ENCODE peak calls at places on chromosomes 11 and 22, in four cellular contexts. D is RWPE1, G is GM06990, I is fibroblast of the aortic adventitia. A is an unnamed sample.

GRCh38 chr11:19650929-19651487 is 61.6 kb upstream of the NAV2 start:
- DNase-seq in D (no peak), G (no peak), I (no peak), A (no peak)

GRCh38 chr11:68373189-68373809 is 60.9 kb downstream of the LRP5 start:
- DNase-seq in D (no peak), G (no peak), I (peak), A (no peak)

GRCh38 chr11:72562431-72562830 is 111.8 kb downstream of the PDE2A start:
- DNase-seq in D (no peak), G (no peak), I (no peak), A (no peak)

GRCh38 chr22:29310863-29311339 is 4.5 kb downstream of the GAS2L1 start:
- DNase-seq in D (peak), G (no peak), I (peak), A (peak)

GRCh38 chr22:44331881-44332714 is 19.3 kb upstream of the SHISAL1 start:
- DNase-seq in D (no peak), G (no peak), I (peak), A (no peak)

GRCh38 chr11:77198440-77198849 is 70.4 kb downstream of the MYO7A start:
- DNase-seq in D (no peak), G (no peak), I (no peak), A (peak)

GRCh38 chr11:117761993-117762392 is 35.0 kb downstream of the DSCAML1 start:
- DNase-seq in D (no peak), G (no peak), I (no peak), A (no peak)

GRCh38 chr11:73205666-73206343 is 12.3 kb upstream of the P2RY2 start:
- DNase-seq in D (no peak), G (no peak), I (no peak), A (no peak)

GRCh38 chr22:29288837-29289236 is 17.6 kb upstream of the GAS2L1 start:
- DNase-seq in D (no peak), G (no peak), I (no peak), A (no peak)

GRCh38 chr11:83349371-83349770 is 63.2 kb upstream of the CCDC90B start:
- DNase-seq in D (no peak), G (no peak), I (no peak), A (no peak)

DNA sequence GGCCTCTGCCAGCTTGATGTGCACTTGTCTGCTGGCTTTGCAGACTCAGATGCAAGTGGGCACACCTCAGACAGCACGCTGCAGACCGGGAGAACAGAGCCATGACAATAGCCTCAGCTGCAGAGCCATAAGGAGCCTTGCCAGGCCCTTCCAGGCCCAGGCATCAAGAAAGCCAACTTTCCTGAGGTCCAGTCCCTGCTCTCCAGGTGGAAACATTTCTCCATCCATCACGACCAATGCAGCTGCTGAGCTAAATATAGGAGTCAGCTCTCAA is 41.2 kb downstream of the ALX4 start:
- DNase-seq in D (no peak), G (no peak), I (no peak), A (no peak)
- TF ChIP-seq CTCF in D (no peak), G (no peak), I (no peak), A (no peak)

DNA sequence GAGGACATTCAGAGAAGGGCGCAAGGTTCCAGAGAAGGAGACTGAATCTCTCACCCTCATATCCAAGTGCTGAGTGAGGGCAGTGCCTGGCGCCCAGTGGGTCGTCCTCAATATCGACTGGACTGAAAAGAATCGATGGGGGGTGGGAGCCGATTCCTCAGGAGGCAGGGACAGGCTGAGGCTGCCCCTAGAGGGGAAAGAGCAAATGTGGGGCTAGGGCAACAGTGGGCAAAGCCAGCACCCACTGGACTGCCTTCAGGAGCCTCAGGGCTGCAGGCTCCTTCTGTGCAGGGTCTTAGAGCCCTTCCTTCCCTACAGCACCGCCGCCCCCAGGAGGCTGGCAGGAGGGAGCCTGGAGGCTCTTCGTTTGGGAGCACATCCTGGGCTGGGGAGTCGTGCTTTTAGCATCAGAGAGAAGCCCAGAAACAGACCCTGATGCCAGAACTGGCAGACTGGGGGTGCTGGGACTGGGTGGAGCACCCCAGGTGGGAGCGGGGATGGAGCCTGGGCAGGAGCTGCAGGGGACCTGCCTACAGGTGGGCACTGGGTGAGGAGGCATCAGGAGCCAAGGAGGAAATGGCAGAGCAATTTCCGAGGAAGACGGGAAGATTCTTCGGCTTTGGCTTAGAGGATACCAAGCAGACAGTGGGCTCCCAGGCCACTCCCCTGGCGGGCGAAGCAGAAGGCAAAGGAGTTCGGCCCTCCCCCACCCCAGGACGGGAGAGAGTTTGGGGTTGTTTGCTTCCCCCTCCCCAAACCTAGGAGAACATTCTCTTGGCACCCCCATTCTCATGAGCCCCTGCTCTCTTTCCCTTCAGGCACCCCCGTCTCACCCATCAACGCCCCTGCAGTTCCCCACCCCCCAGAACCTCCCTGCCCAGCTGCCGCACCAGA is 1.2 kb downstream of the SYT7 start:
- DNase-seq in D (no peak), G (no peak), I (no peak), A (no peak)
- TF ChIP-seq CTCF in D (no peak), G (no peak), I (peak), A (no peak)

DNA sequence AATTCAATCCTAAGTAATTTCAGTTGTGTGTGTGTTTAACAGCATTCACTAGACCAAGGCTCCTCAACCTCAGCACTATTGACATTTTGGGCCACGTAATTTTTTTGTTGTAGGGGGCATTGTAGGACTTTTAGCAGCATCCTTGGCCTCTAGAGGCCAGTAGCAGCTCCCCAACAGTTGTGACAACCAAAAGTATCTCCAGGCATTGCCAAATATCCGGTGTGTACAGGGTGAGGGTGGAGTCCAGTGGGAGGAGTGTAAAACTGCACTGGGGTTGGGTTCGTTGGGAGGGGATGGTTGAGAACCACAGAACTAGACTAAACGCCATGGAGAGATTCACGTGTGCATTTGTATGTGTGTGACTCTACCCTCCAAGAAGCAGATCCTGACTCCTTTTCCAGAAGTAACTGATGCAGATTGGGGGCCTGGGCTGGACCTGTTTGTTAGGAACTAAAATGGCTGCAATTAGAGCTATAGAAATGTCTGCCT is 5.9 kb upstream of the PHF21A start:
- DNase-seq in D (peak), G (no peak), I (peak), A (peak)
- TF ChIP-seq CTCF in D (peak), G (peak), I (peak), A (peak)

DNA sequence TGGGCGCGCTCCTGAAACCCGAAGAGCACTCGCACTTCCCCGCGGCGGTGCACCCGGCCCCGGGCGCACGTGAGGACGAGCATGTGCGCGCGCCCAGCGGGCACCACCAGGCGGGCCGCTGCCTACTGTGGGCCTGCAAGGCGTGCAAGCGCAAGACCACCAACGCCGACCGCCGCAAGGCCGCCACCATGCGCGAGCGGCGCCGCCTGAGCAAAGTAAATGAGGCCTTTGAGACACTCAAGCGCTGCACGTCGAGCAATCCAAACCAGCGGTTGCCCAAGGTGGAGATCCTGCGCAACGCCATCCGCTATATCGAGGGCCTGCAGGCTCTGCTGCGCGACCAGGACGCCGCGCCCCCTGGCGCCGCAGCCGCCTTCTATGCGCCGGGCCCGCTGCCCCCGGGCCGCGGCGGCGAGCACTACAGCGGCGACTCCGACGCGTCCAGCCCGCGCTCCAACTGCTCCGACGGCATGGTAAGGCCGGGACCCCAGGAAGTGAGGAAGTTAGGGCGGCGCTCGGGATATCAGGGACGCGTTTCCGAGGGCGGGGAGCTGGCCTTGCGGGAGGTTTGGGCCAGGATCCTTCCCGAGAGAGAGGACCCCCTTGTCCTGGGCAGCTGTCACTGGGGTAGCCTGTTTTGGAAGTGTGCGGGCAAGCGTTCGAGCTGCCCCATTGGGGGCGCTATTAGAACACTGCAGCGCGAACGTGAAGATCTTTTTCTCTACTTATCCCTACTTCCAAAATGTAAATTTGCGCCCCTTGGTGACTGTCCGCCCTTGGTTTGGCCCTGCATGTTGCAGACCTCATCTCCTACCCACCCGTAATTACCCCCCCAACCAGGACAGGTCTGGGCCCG is 797 bp downstream of the MYOD1 start:
- DNase-seq in D (no peak), G (no peak), I (no peak), A (no peak)
- TF ChIP-seq CTCF in D (no peak), G (peak), I (no peak), A (no peak)

GRCh38 chr11:70655816-70656215 is 257.5 kb downstream of the CTTN start:
- DNase-seq in D (no peak), G (no peak), I (no peak), A (no peak)
- TF ChIP-seq CTCF in D (no peak), G (no peak), I (no peak), A (no peak)

GRCh38 chr11:120335928-120336640 is at the start of gene ARHGEF12:
- DNase-seq in D (peak), G (peak), I (peak), A (peak)
- TF ChIP-seq CTCF in D (peak), G (peak), I (peak), A (peak)

GRCh38 chr22:22752199-22752555 is 107.8 kb downstream of the GGTLC2 start:
- DNase-seq in D (no peak), G (no peak), I (no peak), A (no peak)

GRCh38 chr22:22752556-22753477 is 108.4 kb downstream of the GGTLC2 start:
- DNase-seq in D (no peak), G (no peak), I (peak), A (no peak)

GRCh38 chr22:22754268-22754657 is 109.8 kb downstream of the GGTLC2 start:
- DNase-seq in D (no peak), G (no peak), I (no peak), A (no peak)

GRCh38 chr22:22754961-22755777 is 110.8 kb downstream of the GGTLC2 start:
- DNase-seq in D (no peak), G (no peak), I (no peak), A (no peak)

DNA sequence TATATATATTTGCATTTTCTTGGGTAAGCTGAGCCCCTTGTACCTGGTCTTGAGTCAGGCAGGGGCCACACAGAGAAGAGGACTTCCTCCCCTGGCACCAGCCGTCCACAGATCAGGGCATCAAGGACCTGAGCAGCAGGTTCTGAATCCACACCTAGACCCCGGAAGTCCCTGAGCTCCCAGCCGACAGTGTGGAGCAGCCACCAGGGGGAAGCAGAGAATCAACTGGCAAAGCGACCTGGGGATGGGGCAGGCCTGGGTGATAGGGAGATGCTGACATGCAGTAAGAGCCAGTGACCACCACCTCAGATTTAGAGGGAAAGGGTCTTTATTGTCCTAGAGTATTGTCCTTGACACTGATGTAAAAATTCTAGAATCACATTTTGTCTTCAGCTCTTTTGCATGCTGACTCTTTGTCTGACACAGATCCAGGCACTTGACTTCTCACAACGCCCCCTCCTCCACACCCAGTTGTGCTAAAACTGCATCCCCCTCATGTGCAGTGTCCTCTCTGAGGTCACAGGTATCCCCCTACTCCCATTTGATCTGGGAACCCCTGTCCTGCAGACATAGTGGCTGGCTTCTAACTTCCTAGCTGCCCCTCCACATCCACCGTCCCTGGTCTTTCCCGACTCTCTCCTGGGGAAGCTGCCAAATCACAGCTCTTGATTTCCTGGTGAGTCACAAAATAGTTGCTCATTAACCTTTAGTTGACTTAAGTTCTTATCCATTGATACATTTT is 109.3 kb downstream of the GGTLC2 start:
- DNase-seq in D (peak), G (peak), I (peak), A (peak)
- TF ChIP-seq CTCF in D (peak), G (peak), I (peak), A (peak)

A was measured in GM20000.